ENCODE peak calls at places on chromosomes 11 and 22, in four cellular contexts. A, W, V and E are unnamed samples.
A peak's percentile ranks its signal among the peaks of the same experiment; 100 is the strongest.

GRCh38 chr11:58742981-58743880 is 11.5 kb upstream of the GLYAT start:
- DNase-seq in W (no peak), V (no peak), A (no peak), E (no peak)

GRCh38 chr22:35587447-35587870 is 29.7 kb downstream of the MB start:
- DNase-seq in W (no peak), V (no peak), A (no peak), E (no peak)

GRCh38 chr11:69261116-69261515 is 32.8 kb upstream of the MYEOV start:
- DNase-seq in W (no peak), V (no peak), A (no peak), E (no peak)

GRCh38 chr22:33400061-33400840 is 342.1 kb upstream of the SYN3 start:
- DNase-seq in W (no peak), V (no peak), A (no peak), E (no peak)

GRCh38 chr11:117420598-117420997 is 92.9 kb downstream of the CEP164 start:
- DNase-seq in W (no peak), A (no peak), V (no peak), E (no peak)

GRCh38 chr11:64810891-64811272 is 531 bp upstream of the MEN1 start:
- DNase-seq in A (no peak), W (peak; percentile 23), V (no peak), E (no peak)

GRCh38 chr11:66874232-66874631 is 17.4 kb downstream of the LRFN4 start:
- DNase-seq in W (no peak), V (no peak), A (no peak), E (no peak)

GRCh38 chr11:113376156-113376555 is 11.4 kb upstream of the ANKK1 start:
- DNase-seq in V (peak; percentile 25), W (no peak), A (no peak), E (no peak)

GRCh38 chr11:66720223-66720898 is 8.7 kb downstream of the SPTBN2 start:
- DNase-seq in W (peak; percentile 18), V (no peak), A (no peak), E (peak; percentile 28)

GRCh38 chr11:119196833-119197483 is 9.2 kb upstream of the CBL start:
- DNase-seq in A (peak; percentile 52), V (peak; percentile 91), W (peak; percentile 70), E (peak; percentile 46)

GRCh38 chr11:70577948-70578347 is 179.6 kb downstream of the CTTN start:
- DNase-seq in W (no peak), A (no peak), V (no peak), E (no peak)

GRCh38 chr22:27318516-27318915 is 483.0 kb downstream of the MN1 start:
- DNase-seq in A (no peak), V (peak; percentile 96), W (no peak), E (no peak)

GRCh38 chr22:37454857-37455686 is 27.8 kb upstream of the ELFN2 start:
- DNase-seq in V (peak; percentile 96), A (no peak), W (no peak), E (no peak)